ENCODE peak calls at places on chromosome 19, in eight cellular contexts. W is adrenal gland; I is fibroblast of lung; K is naive thymus-derived CD4-positive, alpha-beta T cell; A is ovary; Z is transverse colon; J is pancreas; B is effector memory CD4-positive, alpha-beta T cell. X is an unnamed sample.

GRCh38 chr19:48194041-48194871 is 23.8 kb downstream of the ZSWIM9 start:
- DNase-seq in W (no peak), I (no peak), K (peak; percentile 9), A (no peak), Z (no peak), J (no peak), B (no peak), X (no peak)

GRCh38 chr19:43439183-43440063 is 24.7 kb downstream of the TEX101 start:
- DNase-seq in W (no peak), I (peak; percentile 35), K (peak; percentile 82), A (no peak), Z (no peak), J (no peak), B (peak; percentile 28), X (peak; percentile 26)

GRCh38 chr19:34225659-34226015 is 28.7 kb upstream of the GARRE1 start:
- DNase-seq in W (no peak), I (peak; percentile 63), K (no peak), A (no peak), Z (no peak), J (no peak), B (no peak), X (no peak)

GRCh38 chr19:6521718-6522646 is 8.8 kb upstream of the TNFSF9 start:
- DNase-seq in W (no peak), I (no peak), K (no peak), A (no peak), Z (peak; percentile 61), J (no peak), B (peak; percentile 60), X (peak; percentile 87)

GRCh38 chr19:34642241-34642640 is 34.7 kb downstream of the SCGB2B2 start:
- DNase-seq in W (no peak), I (no peak), K (no peak), A (no peak), Z (no peak), J (no peak), B (no peak), X (no peak)

GRCh38 chr19:46482645-46483044 is 11.3 kb upstream of the PNMA8A start:
- DNase-seq in W (no peak), I (peak; percentile 33), K (no peak), A (no peak), Z (no peak), J (no peak), B (no peak), X (no peak)

GRCh38 chr19:48651682-48652046 is 5.7 kb upstream of the CA11 start:
- DNase-seq in W (no peak), I (no peak), K (no peak), A (no peak), Z (no peak), J (no peak), B (no peak), X (no peak)

GRCh38 chr19:44592451-44592890 is 20.9 kb upstream of the IGSF23 start:
- DNase-seq in W (peak; percentile 29), I (no peak), K (no peak), A (no peak), Z (no peak), J (no peak), B (no peak), X (no peak)

GRCh38 chr19:38837656-38838121 is 6.1 kb upstream of the ECH1 start:
- DNase-seq in W (no peak), I (no peak), K (no peak), A (no peak), Z (no peak), J (no peak), B (no peak), X (no peak)

GRCh38 chr19:31121501-31121900 is 227.7 kb downstream of the TSHZ3 start:
- DNase-seq in W (no peak), I (no peak), K (no peak), A (no peak), Z (no peak), J (no peak), B (no peak), X (no peak)

GRCh38 chr19:9324584-9324962 is 594 bp downstream of the ZNF559 start:
- DNase-seq in W (no peak), I (no peak), K (no peak), A (no peak), Z (no peak), J (no peak), B (no peak), X (no peak)

GRCh38 chr19:35712910-35713845 is 4.6 kb upstream of the KMT2B start:
- DNase-seq in W (no peak), I (no peak), K (no peak), A (no peak), Z (peak; percentile 63), J (no peak), B (no peak), X (no peak)

GRCh38 chr19:46073268-46073922 is 32.6 kb upstream of the IGFL4 start:
- DNase-seq in W (no peak), I (no peak), K (no peak), A (no peak), Z (no peak), J (no peak), B (no peak), X (no peak)

GRCh38 chr19:41871573-41872383 is 5.3 kb upstream of the CD79A start:
- DNase-seq in W (no peak), I (no peak), K (peak; percentile 76), A (no peak), Z (peak; percentile 78), J (no peak), B (peak; percentile 49), X (peak; percentile 93)

GRCh38 chr19:41869374-41869955 is 7.6 kb upstream of the CD79A start:
- DNase-seq in W (no peak), I (no peak), K (no peak), A (no peak), Z (no peak), J (no peak), B (no peak), X (no peak)

GRCh38 chr19:41870401-41870873 is 6.6 kb upstream of the CD79A start:
- DNase-seq in W (no peak), I (peak; percentile 21), K (no peak), A (no peak), Z (no peak), J (no peak), B (no peak), X (no peak)

GRCh38 chr19:41872775-41873647 is 4.1 kb upstream of the CD79A start:
- DNase-seq in W (peak; percentile 67), I (peak; percentile 58), K (peak; percentile 65), A (no peak), Z (peak; percentile 87), J (peak; percentile 89), B (peak; percentile 39), X (peak; percentile 89)

DNA sequence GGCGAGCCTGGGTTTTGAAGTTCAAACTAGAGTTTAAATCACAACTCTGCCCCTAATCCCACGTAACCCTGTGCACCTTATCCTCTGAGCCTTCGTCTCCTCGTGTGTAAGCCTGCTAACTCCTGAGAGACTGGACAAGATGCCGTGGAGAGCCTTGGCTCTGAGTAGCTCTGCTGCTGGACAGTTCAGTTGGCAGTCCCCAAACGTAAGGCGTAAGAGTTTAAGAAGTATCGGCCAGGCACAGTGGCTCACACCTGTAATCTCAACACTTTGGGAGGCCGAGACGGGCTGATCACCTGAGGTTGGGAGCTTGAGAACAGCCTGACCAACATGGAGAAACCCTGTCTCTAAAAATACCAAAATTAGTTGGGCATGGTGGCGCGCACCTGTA is 4.7 kb upstream of the CD79A start:
- DNase-seq in W (no peak), I (peak; percentile 15), K (no peak), A (no peak), Z (no peak), J (no peak), B (no peak), X (no peak)
- H3K27ac ChIP-seq in W (no peak overlapping the region), I (no peak overlapping the region), K (peak overlapping the region; percentile 74), A (no peak overlapping the region), Z (peak overlapping the region; percentile 78), J (no peak overlapping the region), B (peak overlapping the region; percentile 65), X (peak overlapping the region; percentile 62)

GRCh38 chr19:2129486-2129885 is 21.9 kb downstream of the AP3D1 start:
- DNase-seq in W (no peak), I (no peak), K (no peak), A (no peak), Z (no peak), J (peak; percentile 49), B (no peak), X (no peak)

GRCh38 chr19:2127758-2128157 is 23.6 kb downstream of the AP3D1 start:
- DNase-seq in W (no peak), I (no peak), K (no peak), A (no peak), Z (no peak), J (no peak), B (no peak), X (no peak)

GRCh38 chr19:2132191-2132590 is 19.2 kb downstream of the AP3D1 start:
- DNase-seq in W (no peak), I (no peak), K (no peak), A (no peak), Z (no peak), J (peak; percentile 50), B (no peak), X (no peak)

GRCh38 chr19:2129022-2129421 is 22.3 kb downstream of the AP3D1 start:
- DNase-seq in W (no peak), I (no peak), K (no peak), A (no peak), Z (no peak), J (no peak), B (no peak), X (no peak)

GRCh38 chr19:2129892-2130770 is 21.2 kb downstream of the AP3D1 start:
- DNase-seq in W (no peak), I (no peak), K (no peak), A (no peak), Z (no peak), J (peak; percentile 46), B (no peak), X (no peak)
- H3K36me3 ChIP-seq in W (peaks cover 69% of the 10 kb centered on the region), I (peaks cover 34% of the 10 kb centered on the region), K (no peaks in the 10 kb centered on the region), A (no peaks in the 10 kb centered on the region), Z (no peaks in the 10 kb centered on the region), J (no peaks in the 10 kb centered on the region), B (peaks cover 57% of the 10 kb centered on the region), X (peaks cover 72% of the 10 kb centered on the region)

GRCh38 chr19:49803529-49803856 is 9.6 kb downstream of the FUZ start:
- DNase-seq in W (no peak), I (no peak), K (no peak), A (peak; percentile 31), Z (no peak), J (no peak), B (no peak), X (no peak)

GRCh38 chr19:49802836-49803528 is 10.1 kb downstream of the FUZ start:
- DNase-seq in W (peak; percentile 69), I (no peak), K (no peak), A (peak; percentile 58), Z (no peak), J (no peak), B (no peak), X (no peak)

GRCh38 chr19:49801401-49801888 is 11.6 kb downstream of the FUZ start:
- DNase-seq in W (peak; percentile 94), I (no peak), K (no peak), A (peak; percentile 47), Z (no peak), J (no peak), B (no peak), X (no peak)

GRCh38 chr19:49800771-49801170 is 12.3 kb downstream of the FUZ start:
- DNase-seq in W (no peak), I (no peak), K (no peak), A (peak; percentile 35), Z (no peak), J (no peak), B (no peak), X (no peak)

GRCh38 chr19:49801966-49802661 is 11.0 kb downstream of the FUZ start:
- DNase-seq in W (peak; percentile 98), I (peak; percentile 89), K (no peak), A (peak; percentile 94), Z (peak; percentile 76), J (peak; percentile 88), B (no peak), X (peak; percentile 49)
- H3K27ac ChIP-seq in W (peak overlapping the region; percentile 92), I (peak overlapping the region; percentile 23), K (no peak overlapping the region), A (peak overlapping the region; percentile 61), Z (peak overlapping the region; percentile 76), J (no peak overlapping the region), B (no peak overlapping the region), X (peak overlapping the region; percentile 7)

GRCh38 chr19:21322528-21322927 is 6.7 kb downstream of the ZNF708 start:
- DNase-seq in W (no peak), I (no peak), K (no peak), A (no peak), Z (no peak), J (no peak), B (no peak), X (no peak)
- H3K36me3 ChIP-seq in W (peaks cover 8% of the 10 kb centered on the region), I (no peaks in the 10 kb centered on the region), K (peaks cover 6% of the 10 kb centered on the region), A (no peaks in the 10 kb centered on the region), Z (no peaks in the 10 kb centered on the region), J (no peaks in the 10 kb centered on the region), B (peaks cover 3% of the 10 kb centered on the region), X (no peaks in the 10 kb centered on the region)